ENCODE peak calls at places on chromosomes 12 and 14, in six cellular contexts. X is GM12892, O is GM12891, U is SK-N-SH, H is GM12878, A is HepG2. Q is an unnamed sample.

GRCh38 chr14:74804219-74804825 is 41.2 kb downstream of the YLPM1 start:
- DNase-seq in X (no peak), O (peak), U (peak), H (no peak), A (peak), Q (peak)

GRCh38 chr12:67773896-67774295 is 125.4 kb downstream of the DYRK2 start:
- DNase-seq in X (no peak), O (no peak), U (no peak), H (no peak), A (no peak), Q (no peak)

GRCh38 chr14:22780105-22780679 is 13.7 kb downstream of the OXA1L start:
- DNase-seq in X (no peak), O (no peak), U (no peak), H (no peak), A (peak), Q (no peak)

GRCh38 chr14:68157971-68158371 is 338.4 kb downstream of the RAD51B start:
- DNase-seq in X (no peak), O (no peak), U (no peak), H (no peak), A (no peak), Q (no peak)

GRCh38 chr12:52524241-52524897 is 4.2 kb upstream of the KRT5 start:
- DNase-seq in X (no peak), O (no peak), U (no peak), H (no peak), A (no peak), Q (no peak)

GRCh38 chr14:55720796-55721195 is 140.8 kb downstream of the KTN1 start:
- DNase-seq in X (no peak), O (no peak), U (no peak), H (no peak), A (no peak), Q (no peak)

GRCh38 chr12:31325524-31325875 is 450 bp downstream of the SINHCAF start:
- DNase-seq in X (peak), O (peak), U (no peak), H (no peak), A (no peak), Q (peak)

GRCh38 chr14:31194095-31194494 is 13.5 kb downstream of the HECTD1 start:
- DNase-seq in X (no peak), O (no peak), U (no peak), H (no peak), A (no peak), Q (no peak)

GRCh38 chr12:69290545-69291277 is 51.3 kb downstream of the CPSF6 start:
- DNase-seq in X (peak), O (peak), U (peak), H (peak), A (peak), Q (peak)

GRCh38 chr12:66653801-66654200 is 25.1 kb downstream of the GRIP1 start:
- DNase-seq in X (no peak), O (no peak), U (no peak), H (no peak), A (no peak), Q (no peak)

GRCh38 chr14:85799668-85800067 is 269.7 kb downstream of the FLRT2 start:
- DNase-seq in X (no peak), O (no peak), U (no peak), H (no peak), A (no peak), Q (no peak)

GRCh38 chr12:75970310-75970709 is 61.3 kb downstream of the PHLDA1 start:
- DNase-seq in X (no peak), O (no peak), U (no peak), H (no peak), A (no peak), Q (no peak)

GRCh38 chr12:68587448-68587873 is 23.2 kb upstream of the RAP1B start:
- DNase-seq in X (no peak), O (peak), U (no peak), H (peak), A (no peak), Q (no peak)

GRCh38 chr12:93156091-93156490 is 221.6 kb upstream of the NUDT4 start:
- DNase-seq in X (no peak), O (no peak), U (no peak), H (no peak), A (no peak), Q (no peak)

GRCh38 chr12:84201976-84202375 is 710.6 kb downstream of the SLC6A15 start:
- DNase-seq in X (no peak), O (no peak), U (no peak), H (no peak), A (no peak), Q (no peak)

GRCh38 chr12:46459111-46459510 is 86.5 kb upstream of the SLC38A2 start:
- DNase-seq in X (no peak), O (no peak), U (no peak), H (no peak), A (no peak), Q (no peak)

GRCh38 chr14:58491593-58491992 is 64.1 kb downstream of the KIAA0586 start:
- DNase-seq in X (no peak), O (no peak), U (no peak), H (no peak), A (no peak), Q (no peak)

GRCh38 chr12:57429473-57430116 is 1.2 kb downstream of the R3HDM2 start:
- DNase-seq in X (no peak), O (no peak), U (no peak), H (no peak), A (no peak), Q (no peak)

DNA sequence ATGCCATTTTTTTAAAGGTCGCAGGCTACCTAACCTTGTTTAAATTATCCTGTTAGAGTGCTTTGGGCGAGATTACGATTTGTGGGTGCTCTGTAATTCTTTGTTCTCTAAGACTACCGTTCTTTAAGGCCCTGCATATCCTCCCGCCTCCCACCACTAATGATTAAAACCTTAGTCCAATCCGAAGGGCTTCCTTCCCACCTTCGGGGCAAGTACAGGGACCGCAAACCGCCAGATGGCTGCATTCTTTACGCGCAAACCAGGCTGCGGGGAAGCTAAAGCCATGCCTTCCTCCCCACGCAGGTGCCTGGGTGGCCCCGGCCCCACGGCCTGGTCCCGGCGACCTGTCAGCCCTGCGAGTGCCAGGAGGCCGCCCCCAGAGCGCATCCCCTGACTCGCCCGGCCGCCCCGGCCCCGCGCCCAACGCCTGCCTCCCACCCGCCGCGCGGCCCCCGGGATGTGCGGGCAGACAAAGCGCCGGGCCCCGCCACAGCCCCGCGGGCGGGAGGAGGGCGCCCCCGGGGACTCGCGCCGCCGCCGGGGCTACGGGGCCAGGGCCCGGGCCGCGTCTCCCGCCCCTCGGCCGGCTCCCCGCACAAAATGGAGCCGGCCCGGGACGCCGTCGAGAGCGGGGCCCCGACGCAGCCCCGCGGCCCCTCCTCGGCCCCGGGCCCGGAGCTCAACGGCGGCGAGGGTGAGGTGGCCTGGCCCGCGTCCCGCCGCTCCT is 672 bp downstream of the NFYB start:
- DNase-seq in X (peak), O (peak), U (peak), H (peak), A (peak), Q (peak)
- TF ChIP-seq TAF1 in X (no peak), O (no peak), U (peak), H (peak), A (peak), Q (peak)

GRCh38 chr14:51546099-51546498 is 105.6 kb upstream of the FRMD6 start:
- DNase-seq in X (no peak), O (no peak), U (no peak), H (no peak), A (no peak), Q (no peak)

GRCh38 chr14:51546603-51547258 is 105.0 kb upstream of the FRMD6 start:
- DNase-seq in X (no peak), O (no peak), U (no peak), H (no peak), A (no peak), Q (no peak)

GRCh38 chr14:51548187-51548586 is 103.5 kb upstream of the FRMD6 start:
- DNase-seq in X (no peak), O (no peak), U (no peak), H (no peak), A (no peak), Q (no peak)

GRCh38 chr14:51547701-51548100 is 104.0 kb upstream of the FRMD6 start:
- DNase-seq in X (no peak), O (no peak), U (no peak), H (no peak), A (no peak), Q (no peak)

DNA sequence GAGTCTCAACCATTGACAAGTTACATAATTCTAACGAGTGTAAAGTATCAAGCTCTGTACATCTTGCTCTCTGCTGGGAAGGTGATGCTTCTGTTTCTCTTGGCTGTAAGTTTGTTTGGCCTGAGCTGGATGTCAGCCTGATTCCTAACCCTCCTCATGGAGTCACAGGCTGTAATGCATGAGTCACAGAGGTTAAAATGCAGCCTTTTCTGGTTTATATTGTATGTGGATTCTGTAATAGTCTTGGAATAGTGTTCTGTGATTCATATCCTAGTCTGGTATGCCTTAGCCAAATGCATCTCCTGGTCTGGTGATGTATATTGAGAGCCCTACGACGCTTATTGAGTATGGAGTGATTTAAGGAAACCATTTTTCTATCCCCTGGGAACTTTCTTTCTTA is 104.5 kb upstream of the FRMD6 start:
- DNase-seq in X (no peak), O (no peak), U (peak), H (no peak), A (no peak), Q (no peak)
- TF ChIP-seq TAF1 in X (no peak), O (no peak), U (peak), H (no peak), A (no peak), Q (no peak)

GRCh38 chr14:52272375-52272774 is 4.9 kb downstream of the PTGDR start:
- DNase-seq in X (no peak), O (no peak), U (no peak), H (no peak), A (no peak), Q (no peak)
- TF ChIP-seq TAF1 in X (no peak), O (no peak), U (no peak), H (no peak), A (no peak), Q (no peak)

GRCh38 chr12:116202433-116202832 is 75.1 kb downstream of the MED13L start:
- DNase-seq in X (no peak), O (no peak), U (no peak), H (no peak), A (no peak), Q (no peak)

GRCh38 chr12:116202940-116203339 is 74.6 kb downstream of the MED13L start:
- DNase-seq in X (no peak), O (no peak), U (no peak), H (no peak), A (no peak), Q (no peak)

GRCh38 chr12:116206828-116207227 is 70.7 kb downstream of the MED13L start:
- DNase-seq in X (no peak), O (no peak), U (no peak), H (no peak), A (no peak), Q (no peak)

GRCh38 chr12:116204169-116204568 is 73.3 kb downstream of the MED13L start:
- DNase-seq in X (no peak), O (no peak), U (no peak), H (no peak), A (no peak), Q (no peak)

GRCh38 chr12:116204785-116205184 is 72.7 kb downstream of the MED13L start:
- DNase-seq in X (no peak), O (no peak), U (no peak), H (no peak), A (no peak), Q (no peak)
- TF ChIP-seq TAF1 in X (no peak), O (no peak), U (no peak), H (no peak), A (no peak), Q (no peak)

GRCh38 chr12:15726757-15727112 is 62.5 kb downstream of the EPS8 start:
- DNase-seq in X (no peak), O (no peak), U (no peak), H (no peak), A (no peak), Q (no peak)

GRCh38 chr12:15726029-15726756 is 63.0 kb downstream of the EPS8 start:
- DNase-seq in X (no peak), O (no peak), U (no peak), H (no peak), A (no peak), Q (no peak)

GRCh38 chr12:15729097-15729496 is 60.1 kb downstream of the EPS8 start:
- DNase-seq in X (no peak), O (no peak), U (no peak), H (no peak), A (no peak), Q (no peak)

GRCh38 chr12:15731940-15732339 is 57.2 kb downstream of the EPS8 start:
- DNase-seq in X (no peak), O (no peak), U (no peak), H (peak), A (no peak), Q (no peak)

DNA sequence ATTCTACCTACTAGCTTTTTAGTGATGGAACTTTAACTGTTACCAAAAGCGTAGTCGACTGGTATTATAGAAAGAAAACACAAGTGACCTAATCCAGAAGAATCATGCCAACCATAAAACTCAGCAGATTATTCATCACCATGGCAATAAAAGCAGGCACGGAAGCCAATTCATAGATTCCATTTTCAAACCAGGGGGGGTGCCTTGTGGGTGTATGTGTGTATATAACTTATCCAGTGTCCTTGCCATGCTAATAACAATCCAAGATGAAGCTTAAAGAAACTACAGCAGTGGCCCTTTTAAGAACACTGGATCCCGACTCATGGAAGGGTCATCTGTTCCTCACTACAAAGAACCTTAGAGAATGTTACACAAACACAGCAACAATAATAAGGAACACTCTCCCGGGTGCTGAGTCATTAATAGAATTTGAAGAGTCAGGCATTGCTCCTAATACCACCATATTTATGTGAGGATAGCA is 61.0 kb downstream of the EPS8 start:
- DNase-seq in X (no peak), O (no peak), U (peak), H (no peak), A (no peak), Q (no peak)
- TF ChIP-seq TAF1 in X (no peak), O (no peak), U (no peak), H (no peak), A (no peak), Q (no peak)

GRCh38 chr12:59155448-59155847 is 235.1 kb upstream of the LRIG3 start:
- DNase-seq in X (no peak), O (no peak), U (no peak), H (no peak), A (no peak), Q (no peak)

GRCh38 chr12:59151243-59151642 is 230.9 kb upstream of the LRIG3 start:
- DNase-seq in X (no peak), O (no peak), U (no peak), H (no peak), A (no peak), Q (no peak)

GRCh38 chr12:59149995-59150642 is 229.8 kb upstream of the LRIG3 start:
- DNase-seq in X (no peak), O (peak), U (peak), H (peak), A (peak), Q (peak)
- TF ChIP-seq TAF1 in X (no peak), O (no peak), U (no peak), H (no peak), A (no peak), Q (no peak)

DNA sequence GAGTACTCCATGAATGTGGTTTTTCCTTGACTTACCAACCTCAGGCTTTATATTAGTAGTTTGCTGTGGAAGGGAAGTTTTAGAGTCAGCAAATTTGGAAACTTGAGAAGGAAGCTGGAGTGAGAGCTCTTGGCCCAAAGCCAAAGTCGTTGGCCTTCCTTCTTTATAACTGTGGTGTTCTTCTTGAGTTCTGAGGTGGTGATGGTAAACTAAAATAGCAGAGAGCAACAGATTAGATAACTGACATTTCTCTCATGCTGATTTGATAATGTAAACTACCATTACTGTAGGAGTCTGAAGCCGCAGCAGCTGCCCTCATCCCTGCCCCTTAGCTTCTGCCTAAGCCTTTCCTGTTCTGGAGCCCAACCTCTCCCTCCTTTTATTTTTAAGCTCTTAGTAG is 76.3 kb downstream of the TGFB3 start:
- DNase-seq in X (no peak), O (no peak), U (no peak), H (no peak), A (no peak), Q (no peak)
- TF ChIP-seq TAF1 in X (no peak), O (no peak), U (no peak), H (no peak), A (no peak), Q (no peak)